ENCODE peak calls at places on chromosome 12, in four cellular contexts. V is Right ventricle myocardium superior; M is NB4; C is activated CD8-positive, alpha-beta T cell treated with anti-CD3 and anti-CD28 coated beads, Interleukin-2, amount 10 ng/mL, durations not matched to agents 7 days and 5 days. Q is an unnamed sample.

GRCh38 chr12:12684375-12685106 is 11.4 kb downstream of the GPR19 start:
- DNase-seq in V (no peak), C (peak; percentile 56), M (peak; percentile 52), Q (no peak)

GRCh38 chr12:66025477-66025876 is 105.1 kb downstream of the LLPH start:
- DNase-seq in V (no peak), M (no peak), C (no peak), Q (no peak)

GRCh38 chr12:51371295-51371953 is 19.8 kb downstream of the GALNT6 start:
- DNase-seq in M (peak; percentile 53), V (peak; percentile 53), C (no peak), Q (no peak)

GRCh38 chr12:104280703-104281458 is 22.7 kb upstream of the EID3 start:
- DNase-seq in V (no peak), M (peak; percentile 85), C (no peak), Q (no peak)

GRCh38 chr12:53657041-53657440 is 18.8 kb downstream of the ATP5MC2 start:
- DNase-seq in V (no peak), C (no peak), M (no peak), Q (no peak)

GRCh38 chr12:42129595-42130204 is 15.0 kb downstream of the GXYLT1 start:
- DNase-seq in C (no peak), V (no peak), M (peak; percentile 68), Q (peak; percentile 70)

GRCh38 chr12:118064608-118065007 is 3.6 kb upstream of the WSB2 start:
- DNase-seq in M (peak; percentile 44), V (no peak), C (peak; percentile 54), Q (peak; percentile 63)

GRCh38 chr12:1740161-1740948 is 49.5 kb downstream of the ADIPOR2 start:
- DNase-seq in M (no peak), V (no peak), C (no peak), Q (no peak)

GRCh38 chr12:31224768-31225448 is 101.0 kb downstream of the SINHCAF start:
- DNase-seq in C (no peak), V (no peak), M (no peak), Q (no peak)

GRCh38 chr12:54019924-54020586 is 8.2 kb upstream of the HOXC6 start:
- DNase-seq in V (no peak), M (no peak), C (no peak), Q (no peak)

GRCh38 chr12:43884683-43885410 is 49.0 kb downstream of the TMEM117 start:
- DNase-seq in M (no peak), V (no peak), C (no peak), Q (no peak)

GRCh38 chr12:117064596-117064995 is 34.6 kb downstream of the TESC start:
- DNase-seq in V (no peak), C (peak; percentile 27), M (peak; percentile 95), Q (no peak)

GRCh38 chr12:92194566-92194965 is 48.9 kb upstream of the BTG1 start:
- DNase-seq in C (no peak), M (no peak), V (no peak), Q (no peak)

GRCh38 chr12:78584695-78585094 is 279.9 kb upstream of the SYT1 start:
- DNase-seq in V (no peak), C (no peak), M (peak; percentile 31), Q (no peak)

Q was measured in Karpas-422.